ENCODE peak calls at places on chromosome 3, in eight cellular contexts. One of them, this sample, is unnamed.

GRCh38 chr3:114333180-114333922 is 39.5 kb downstream of the TIGIT start:
- DNase-seq in lower lobe of right lung: no peak
- DNase-seq in brain microvascular endothelial cell: peak; percentile 3
- DNase-seq in mammary epithelial cell: no peak
- DNase-seq in Panc1: no peak
- DNase-seq in transverse colon: no peak
- DNase-seq in SJCRH30: no peak
- DNase-seq in PC-9: no peak
- DNase-seq in this sample: no peak

GRCh38 chr3:180516368-180516767 is 85.6 kb upstream of the TTC14 start:
- DNase-seq in lower lobe of right lung: no peak
- DNase-seq in mammary epithelial cell: no peak
- DNase-seq in brain microvascular endothelial cell: no peak
- DNase-seq in Panc1: no peak
- DNase-seq in transverse colon: no peak
- DNase-seq in SJCRH30: no peak
- DNase-seq in PC-9: no peak
- DNase-seq in this sample: no peak

GRCh38 chr3:49454457-49454856 is 15.6 kb upstream of the DAG1 start:
- DNase-seq in brain microvascular endothelial cell: no peak
- DNase-seq in Panc1: no peak
- DNase-seq in lower lobe of right lung: no peak
- DNase-seq in transverse colon: no peak
- DNase-seq in PC-9: peak; percentile 75
- DNase-seq in mammary epithelial cell: peak; percentile 47
- DNase-seq in SJCRH30: peak; percentile 52
- DNase-seq in this sample: peak; percentile 87

GRCh38 chr3:26622634-26623408 is at the start of gene LRRC3B:
- DNase-seq in transverse colon: no peak
- DNase-seq in lower lobe of right lung: peak; percentile 44
- DNase-seq in Panc1: no peak
- DNase-seq in SJCRH30: no peak
- DNase-seq in brain microvascular endothelial cell: no peak
- DNase-seq in PC-9: no peak
- DNase-seq in mammary epithelial cell: no peak
- DNase-seq in this sample: no peak

GRCh38 chr3:14274999-14275961 is 96.7 kb downstream of the LSM3 start:
- DNase-seq in transverse colon: no peak
- DNase-seq in Panc1: no peak
- DNase-seq in lower lobe of right lung: no peak
- DNase-seq in PC-9: no peak
- DNase-seq in brain microvascular endothelial cell: no peak
- DNase-seq in mammary epithelial cell: no peak
- DNase-seq in SJCRH30: peak; percentile 37
- DNase-seq in this sample: no peak

GRCh38 chr3:65576942-65577341 is 461.8 kb downstream of the MAGI1 start:
- DNase-seq in Panc1: no peak
- DNase-seq in transverse colon: no peak
- DNase-seq in SJCRH30: no peak
- DNase-seq in brain microvascular endothelial cell: no peak
- DNase-seq in mammary epithelial cell: no peak
- DNase-seq in lower lobe of right lung: no peak
- DNase-seq in PC-9: peak; percentile 35
- DNase-seq in this sample: no peak

GRCh38 chr3:72597756-72598195 is 250.5 kb downstream of the SHQ1 start:
- DNase-seq in PC-9: no peak
- DNase-seq in lower lobe of right lung: no peak
- DNase-seq in mammary epithelial cell: peak; percentile 28
- DNase-seq in SJCRH30: peak; percentile 65
- DNase-seq in transverse colon: no peak
- DNase-seq in brain microvascular endothelial cell: no peak
- DNase-seq in Panc1: no peak
- DNase-seq in this sample: no peak

GRCh38 chr3:16048435-16049318 is 125.8 kb upstream of the GALNT15 start:
- DNase-seq in Panc1: no peak
- DNase-seq in PC-9: peak; percentile 36
- DNase-seq in mammary epithelial cell: peak; percentile 55
- DNase-seq in transverse colon: peak; percentile 50
- DNase-seq in brain microvascular endothelial cell: peak; percentile 75
- DNase-seq in SJCRH30: peak; percentile 33
- DNase-seq in lower lobe of right lung: no peak
- DNase-seq in this sample: peak; percentile 39

GRCh38 chr3:127781411-127782001 is 40.8 kb downstream of the MGLL start:
- DNase-seq in brain microvascular endothelial cell: peak; percentile 49
- DNase-seq in transverse colon: no peak
- DNase-seq in PC-9: peak; percentile 57
- DNase-seq in Panc1: no peak
- DNase-seq in SJCRH30: peak; percentile 24
- DNase-seq in lower lobe of right lung: no peak
- DNase-seq in mammary epithelial cell: no peak
- DNase-seq in this sample: no peak

GRCh38 chr3:71690222-71690821 is 34.9 kb downstream of the EIF4E3 start:
- DNase-seq in brain microvascular endothelial cell: peak; percentile 60
- DNase-seq in PC-9: no peak
- DNase-seq in lower lobe of right lung: no peak
- DNase-seq in mammary epithelial cell: peak; percentile 82
- DNase-seq in transverse colon: no peak
- DNase-seq in Panc1: no peak
- DNase-seq in SJCRH30: no peak
- DNase-seq in this sample: peak; percentile 29

GRCh38 chr3:101070260-101071121 is 77.3 kb upstream of the ABI3BP start:
- DNase-seq in transverse colon: peak; percentile 84
- DNase-seq in lower lobe of right lung: peak; percentile 78
- DNase-seq in Panc1: no peak
- DNase-seq in mammary epithelial cell: no peak
- DNase-seq in SJCRH30: peak; percentile 62
- DNase-seq in PC-9: no peak
- DNase-seq in brain microvascular endothelial cell: peak; percentile 29
- DNase-seq in this sample: peak; percentile 82

GRCh38 chr3:42262525-42262924 is 3.5 kb downstream of the CCK start:
- DNase-seq in Panc1: no peak
- DNase-seq in transverse colon: no peak
- DNase-seq in PC-9: peak; percentile 97
- DNase-seq in SJCRH30: no peak
- DNase-seq in mammary epithelial cell: peak; percentile 95
- DNase-seq in brain microvascular endothelial cell: no peak
- DNase-seq in lower lobe of right lung: no peak
- DNase-seq in this sample: no peak

GRCh38 chr3:181565416-181565815 is 146.3 kb upstream of the SOX2 start:
- DNase-seq in PC-9: no peak
- DNase-seq in mammary epithelial cell: no peak
- DNase-seq in Panc1: no peak
- DNase-seq in lower lobe of right lung: no peak
- DNase-seq in brain microvascular endothelial cell: no peak
- DNase-seq in SJCRH30: no peak
- DNase-seq in transverse colon: no peak
- DNase-seq in this sample: no peak

GRCh38 chr3:57006949-57007419 is 53.5 kb upstream of the SPATA12 start:
- DNase-seq in lower lobe of right lung: peak; percentile 28
- DNase-seq in transverse colon: no peak
- DNase-seq in mammary epithelial cell: peak; percentile 95
- DNase-seq in SJCRH30: peak; percentile 56
- DNase-seq in Panc1: no peak
- DNase-seq in brain microvascular endothelial cell: no peak
- DNase-seq in PC-9: peak; percentile 99
- DNase-seq in this sample: no peak

GRCh38 chr3:173913397-173913796 is 515.9 kb downstream of the NLGN1 start:
- DNase-seq in PC-9: no peak
- DNase-seq in lower lobe of right lung: no peak
- DNase-seq in SJCRH30: peak; percentile 33
- DNase-seq in mammary epithelial cell: no peak
- DNase-seq in transverse colon: no peak
- DNase-seq in brain microvascular endothelial cell: peak; percentile 71
- DNase-seq in Panc1: no peak
- DNase-seq in this sample: no peak

GRCh38 chr3:12663311-12663935 is 494 bp downstream of the RAF1 start:
- DNase-seq in Panc1: no peak
- DNase-seq in transverse colon: peak; percentile 48
- DNase-seq in PC-9: no peak
- DNase-seq in mammary epithelial cell: peak; percentile 21
- DNase-seq in brain microvascular endothelial cell: no peak
- DNase-seq in SJCRH30: peak; percentile 44
- DNase-seq in lower lobe of right lung: peak; percentile 71
- DNase-seq in this sample: peak; percentile 65

GRCh38 chr3:134093906-134094305 is 64.2 kb upstream of the SLCO2A1 start:
- DNase-seq in PC-9: no peak
- DNase-seq in Panc1: no peak
- DNase-seq in SJCRH30: no peak
- DNase-seq in transverse colon: no peak
- DNase-seq in brain microvascular endothelial cell: no peak
- DNase-seq in mammary epithelial cell: peak; percentile 16
- DNase-seq in lower lobe of right lung: no peak
- DNase-seq in this sample: no peak

GRCh38 chr3:105368575-105369500 is 2.1 kb downstream of the ALCAM start:
- DNase-seq in SJCRH30: no peak
- DNase-seq in brain microvascular endothelial cell: peak; percentile 68
- DNase-seq in transverse colon: peak; percentile 76
- DNase-seq in mammary epithelial cell: peak; percentile 95
- DNase-seq in lower lobe of right lung: peak; percentile 84
- DNase-seq in Panc1: peak; percentile 67
- DNase-seq in PC-9: peak; percentile 92
- DNase-seq in this sample: peak; percentile 78

GRCh38 chr3:156630081-156630772 is 44.2 kb upstream of the TIPARP start:
- DNase-seq in PC-9: peak; percentile 93
- DNase-seq in lower lobe of right lung: no peak
- DNase-seq in mammary epithelial cell: peak; percentile 68
- DNase-seq in transverse colon: no peak
- DNase-seq in SJCRH30: peak; percentile 10
- DNase-seq in Panc1: no peak
- DNase-seq in brain microvascular endothelial cell: no peak
- DNase-seq in this sample: no peak

GRCh38 chr3:67947808-67948508 is 293.5 kb upstream of the SUCLG2 start:
- DNase-seq in brain microvascular endothelial cell: no peak
- DNase-seq in mammary epithelial cell: no peak
- DNase-seq in lower lobe of right lung: no peak
- DNase-seq in SJCRH30: no peak
- DNase-seq in PC-9: no peak
- DNase-seq in Panc1: no peak
- DNase-seq in transverse colon: no peak
- DNase-seq in this sample: peak; percentile 3

GRCh38 chr3:34020761-34021635 is 222.6 kb downstream of the PDCD6IP start:
- DNase-seq in brain microvascular endothelial cell: no peak
- DNase-seq in SJCRH30: no peak
- DNase-seq in mammary epithelial cell: no peak
- DNase-seq in transverse colon: no peak
- DNase-seq in PC-9: no peak
- DNase-seq in Panc1: no peak
- DNase-seq in lower lobe of right lung: no peak
- DNase-seq in this sample: no peak

GRCh38 chr3:58422756-58423324 is 10.8 kb downstream of the PDHB start:
- DNase-seq in lower lobe of right lung: no peak
- DNase-seq in brain microvascular endothelial cell: no peak
- DNase-seq in transverse colon: no peak
- DNase-seq in mammary epithelial cell: no peak
- DNase-seq in Panc1: no peak
- DNase-seq in PC-9: no peak
- DNase-seq in SJCRH30: no peak
- DNase-seq in this sample: no peak

GRCh38 chr3:68631810-68632545 is 300.4 kb downstream of the TAFA4 start:
- DNase-seq in mammary epithelial cell: no peak
- DNase-seq in transverse colon: no peak
- DNase-seq in lower lobe of right lung: no peak
- DNase-seq in brain microvascular endothelial cell: no peak
- DNase-seq in Panc1: no peak
- DNase-seq in SJCRH30: no peak
- DNase-seq in PC-9: no peak
- DNase-seq in this sample: no peak

DNA sequence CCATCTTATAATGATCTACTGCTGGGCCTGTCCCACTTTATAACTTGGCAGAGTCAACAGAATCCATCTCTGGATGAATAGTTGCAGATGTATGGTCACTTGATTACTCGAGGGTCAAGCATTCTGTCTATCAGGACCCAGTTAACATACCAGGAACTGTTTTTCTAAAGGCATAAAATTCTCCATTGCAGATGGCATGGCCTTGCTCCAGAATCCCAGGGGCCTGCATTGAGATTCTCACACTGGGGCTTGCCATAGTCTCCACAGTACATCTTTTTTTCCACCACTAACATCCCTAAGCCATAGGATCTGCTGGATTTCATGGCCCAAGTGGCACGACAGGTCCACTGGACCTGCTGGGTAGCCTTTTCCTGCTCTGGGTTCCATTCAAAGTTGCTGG is 68.5 kb upstream of the CACNA1D start:
- DNase-seq in SJCRH30: no peak
- DNase-seq in Panc1: no peak
- DNase-seq in brain microvascular endothelial cell: no peak
- DNase-seq in lower lobe of right lung: no peak
- DNase-seq in transverse colon: no peak
- DNase-seq in mammary epithelial cell: no peak
- DNase-seq in PC-9: no peak
- DNase-seq in this sample: no peak
- H3K27me3 ChIP-seq in SJCRH30: peaks cover 3% of the 10 kb centered on the region
- H3K27me3 ChIP-seq in Panc1: no peaks in the 10 kb centered on the region
- H3K27me3 ChIP-seq in brain microvascular endothelial cell: no peaks in the 10 kb centered on the region
- H3K27me3 ChIP-seq in lower lobe of right lung: no peaks in the 10 kb centered on the region
- H3K27me3 ChIP-seq in transverse colon: peaks cover 5% of the 10 kb centered on the region
- H3K27me3 ChIP-seq in mammary epithelial cell: peaks cover 9% of the 10 kb centered on the region
- H3K27me3 ChIP-seq in PC-9: peaks cover 51% of the 10 kb centered on the region
- H3K27me3 ChIP-seq in this sample: no peaks in the 10 kb centered on the region

DNA sequence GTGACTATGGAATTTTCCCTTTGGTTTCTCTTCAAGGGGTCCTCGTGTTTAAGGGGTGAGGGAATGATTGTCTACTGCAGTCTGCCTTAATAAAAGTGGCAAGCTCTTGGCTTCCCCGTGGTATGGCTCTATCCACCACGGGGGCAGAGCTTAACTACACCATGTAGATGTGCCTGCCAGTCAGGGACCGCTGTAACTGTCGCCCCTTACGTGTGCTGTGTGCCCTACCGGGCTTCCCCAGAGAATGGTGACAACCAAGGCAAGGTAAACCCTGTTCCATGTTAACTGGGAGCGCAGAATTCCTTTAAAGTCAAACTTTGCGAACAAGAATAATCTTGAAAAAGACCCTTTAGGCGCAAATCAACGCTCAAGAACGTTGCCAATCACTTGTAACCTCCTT is 966 bp upstream of the C3orf80 start:
- DNase-seq in mammary epithelial cell: no peak
- DNase-seq in transverse colon: no peak
- DNase-seq in lower lobe of right lung: no peak
- DNase-seq in SJCRH30: no peak
- DNase-seq in Panc1: no peak
- DNase-seq in PC-9: no peak
- DNase-seq in brain microvascular endothelial cell: no peak
- DNase-seq in this sample: no peak
- H3K27me3 ChIP-seq in mammary epithelial cell: peaks cover 43% of the 10 kb centered on the region
- H3K27me3 ChIP-seq in transverse colon: peaks cover 40% of the 10 kb centered on the region
- H3K27me3 ChIP-seq in lower lobe of right lung: peaks cover 43% of the 10 kb centered on the region
- H3K27me3 ChIP-seq in SJCRH30: no peaks in the 10 kb centered on the region
- H3K27me3 ChIP-seq in Panc1: peaks cover 54% of the 10 kb centered on the region
- H3K27me3 ChIP-seq in PC-9: peaks cover 8% of the 10 kb centered on the region
- H3K27me3 ChIP-seq in brain microvascular endothelial cell: peaks cover 30% of the 10 kb centered on the region
- H3K27me3 ChIP-seq in this sample: no peaks in the 10 kb centered on the region

GRCh38 chr3:187181454-187182170 is 15.7 kb upstream of the RTP1 start:
- DNase-seq in mammary epithelial cell: peak; percentile 32
- DNase-seq in SJCRH30: no peak
- DNase-seq in lower lobe of right lung: no peak
- DNase-seq in Panc1: no peak
- DNase-seq in brain microvascular endothelial cell: no peak
- DNase-seq in PC-9: no peak
- DNase-seq in transverse colon: no peak
- DNase-seq in this sample: no peak
- H3K27me3 ChIP-seq in mammary epithelial cell: no peaks in the 10 kb centered on the region
- H3K27me3 ChIP-seq in SJCRH30: no peaks in the 10 kb centered on the region
- H3K27me3 ChIP-seq in lower lobe of right lung: no peaks in the 10 kb centered on the region
- H3K27me3 ChIP-seq in Panc1: peaks cover 2% of the 10 kb centered on the region
- H3K27me3 ChIP-seq in brain microvascular endothelial cell: no peaks in the 10 kb centered on the region
- H3K27me3 ChIP-seq in PC-9: no peaks in the 10 kb centered on the region
- H3K27me3 ChIP-seq in transverse colon: no peaks in the 10 kb centered on the region
- H3K27me3 ChIP-seq in this sample: no peaks in the 10 kb centered on the region

GRCh38 chr3:186141776-186142175 is 32.9 kb upstream of the ETV5 start:
- DNase-seq in PC-9: no peak
- DNase-seq in transverse colon: no peak
- DNase-seq in SJCRH30: no peak
- DNase-seq in mammary epithelial cell: no peak
- DNase-seq in lower lobe of right lung: no peak
- DNase-seq in brain microvascular endothelial cell: no peak
- DNase-seq in Panc1: no peak
- DNase-seq in this sample: no peak
- H3K27me3 ChIP-seq in PC-9: no peaks in the 10 kb centered on the region
- H3K27me3 ChIP-seq in transverse colon: no peaks in the 10 kb centered on the region
- H3K27me3 ChIP-seq in SJCRH30: no peaks in the 10 kb centered on the region
- H3K27me3 ChIP-seq in mammary epithelial cell: no peaks in the 10 kb centered on the region
- H3K27me3 ChIP-seq in lower lobe of right lung: no peaks in the 10 kb centered on the region
- H3K27me3 ChIP-seq in brain microvascular endothelial cell: no peaks in the 10 kb centered on the region
- H3K27me3 ChIP-seq in Panc1: peaks cover 2% of the 10 kb centered on the region
- H3K27me3 ChIP-seq in this sample: no peaks in the 10 kb centered on the region